ENCODE peak calls at places on chromosomes 16 and 17, in seven cellular contexts. One of them, this sample, is unnamed.

GRCh38 chr17:51848451-51848850 is 310.1 kb downstream of the CA10 start:
- DNase-seq in IMR-90: no peak
- DNase-seq in A549: no peak
- DNase-seq in lower leg skin: no peak
- DNase-seq in BE2C: no peak
- DNase-seq in cardiac muscle cell: no peak
- DNase-seq in fibroblast of pulmonary artery: no peak
- DNase-seq in this sample: no peak

GRCh38 chr17:60067871-60068270 is 10.8 kb downstream of the HEATR6 start:
- DNase-seq in fibroblast of pulmonary artery: no peak
- DNase-seq in A549: no peak
- DNase-seq in IMR-90: no peak
- DNase-seq in cardiac muscle cell: no peak
- DNase-seq in lower leg skin: no peak
- DNase-seq in BE2C: no peak
- DNase-seq in this sample: no peak

GRCh38 chr17:50837286-50837979 is 2.0 kb downstream of the WFIKKN2 start:
- DNase-seq in cardiac muscle cell: no peak
- DNase-seq in BE2C: no peak
- DNase-seq in IMR-90: no peak
- DNase-seq in lower leg skin: peak; percentile 76
- DNase-seq in fibroblast of pulmonary artery: no peak
- DNase-seq in A549: no peak
- DNase-seq in this sample: no peak

GRCh38 chr17:36503456-36504155 is 17.1 kb downstream of the ZNHIT3 start:
- DNase-seq in lower leg skin: peak; percentile 46
- DNase-seq in BE2C: no peak
- DNase-seq in fibroblast of pulmonary artery: no peak
- DNase-seq in IMR-90: no peak
- DNase-seq in A549: no peak
- DNase-seq in cardiac muscle cell: peak; percentile 52
- DNase-seq in this sample: no peak

GRCh38 chr17:896439-896838 is 83.1 kb downstream of the NXN start:
- DNase-seq in fibroblast of pulmonary artery: no peak
- DNase-seq in cardiac muscle cell: no peak
- DNase-seq in IMR-90: peak; percentile 66
- DNase-seq in A549: no peak
- DNase-seq in lower leg skin: no peak
- DNase-seq in BE2C: no peak
- DNase-seq in this sample: no peak

GRCh38 chr16:51636913-51637743 is 486.1 kb upstream of the SALL1 start:
- DNase-seq in cardiac muscle cell: no peak
- DNase-seq in lower leg skin: no peak
- DNase-seq in IMR-90: no peak
- DNase-seq in BE2C: no peak
- DNase-seq in fibroblast of pulmonary artery: no peak
- DNase-seq in A549: no peak
- DNase-seq in this sample: peak; percentile 60

GRCh38 chr16:22304411-22304810 is 7.2 kb downstream of the POLR3E start:
- DNase-seq in BE2C: no peak
- DNase-seq in IMR-90: no peak
- DNase-seq in fibroblast of pulmonary artery: no peak
- DNase-seq in lower leg skin: no peak
- DNase-seq in A549: no peak
- DNase-seq in cardiac muscle cell: no peak
- DNase-seq in this sample: no peak

GRCh38 chr16:85278851-85279250 is 166.6 kb upstream of the CIBAR2 start:
- DNase-seq in cardiac muscle cell: no peak
- DNase-seq in fibroblast of pulmonary artery: no peak
- DNase-seq in IMR-90: no peak
- DNase-seq in lower leg skin: no peak
- DNase-seq in A549: no peak
- DNase-seq in BE2C: no peak
- DNase-seq in this sample: no peak

GRCh38 chr17:79953335-79953734 is 82.3 kb downstream of the TBC1D16 start:
- DNase-seq in fibroblast of pulmonary artery: no peak
- DNase-seq in IMR-90: no peak
- DNase-seq in cardiac muscle cell: no peak
- DNase-seq in A549: no peak
- DNase-seq in lower leg skin: no peak
- DNase-seq in BE2C: no peak
- DNase-seq in this sample: no peak

GRCh38 chr17:17841620-17842025 is 4.8 kb upstream of the SREBF1 start:
- DNase-seq in BE2C: no peak
- DNase-seq in IMR-90: no peak
- DNase-seq in A549: no peak
- DNase-seq in fibroblast of pulmonary artery: no peak
- DNase-seq in cardiac muscle cell: peak; percentile 70
- DNase-seq in lower leg skin: no peak
- DNase-seq in this sample: no peak

GRCh38 chr16:5509794-5510193 is 412.2 kb upstream of the EEF2KMT start:
- DNase-seq in cardiac muscle cell: no peak
- DNase-seq in BE2C: peak; percentile 41
- DNase-seq in A549: no peak
- DNase-seq in fibroblast of pulmonary artery: no peak
- DNase-seq in lower leg skin: no peak
- DNase-seq in IMR-90: no peak
- DNase-seq in this sample: no peak

GRCh38 chr17:20151174-20151573 is 142.0 kb downstream of the SPECC1 start:
- DNase-seq in IMR-90: no peak
- DNase-seq in fibroblast of pulmonary artery: no peak
- DNase-seq in cardiac muscle cell: no peak
- DNase-seq in BE2C: no peak
- DNase-seq in lower leg skin: no peak
- DNase-seq in A549: no peak
- DNase-seq in this sample: no peak

GRCh38 chr16:71479420-71479819 is 9.7 kb downstream of the ZNF19 start:
- DNase-seq in cardiac muscle cell: peak; percentile 32
- DNase-seq in A549: no peak
- DNase-seq in lower leg skin: no peak
- DNase-seq in BE2C: peak; percentile 33
- DNase-seq in IMR-90: peak; percentile 34
- DNase-seq in fibroblast of pulmonary artery: peak; percentile 53
- DNase-seq in this sample: no peak

GRCh38 chr16:27625050-27625697 is 75.2 kb downstream of the KATNIP start:
- DNase-seq in BE2C: peak; percentile 21
- DNase-seq in lower leg skin: no peak
- DNase-seq in IMR-90: peak; percentile 26
- DNase-seq in cardiac muscle cell: no peak
- DNase-seq in A549: no peak
- DNase-seq in fibroblast of pulmonary artery: peak; percentile 87
- DNase-seq in this sample: peak; percentile 81

GRCh38 chr17:9475259-9475658 is 100.4 kb downstream of the STX8 start:
- DNase-seq in BE2C: no peak
- DNase-seq in lower leg skin: no peak
- DNase-seq in IMR-90: no peak
- DNase-seq in fibroblast of pulmonary artery: peak; percentile 24
- DNase-seq in A549: no peak
- DNase-seq in cardiac muscle cell: no peak
- DNase-seq in this sample: no peak
- H3K4me3 ChIP-seq in BE2C: no peak overlapping the region
- H3K4me3 ChIP-seq in lower leg skin: no peak overlapping the region
- H3K4me3 ChIP-seq in IMR-90: no peak overlapping the region
- H3K4me3 ChIP-seq in fibroblast of pulmonary artery: no peak overlapping the region
- H3K4me3 ChIP-seq in A549: no peak overlapping the region
- H3K4me3 ChIP-seq in cardiac muscle cell: no peak overlapping the region
- H3K4me3 ChIP-seq in this sample: no peak overlapping the region

GRCh38 chr17:62713096-62713870 is 85.8 kb downstream of the MRC2 start:
- DNase-seq in A549: no peak
- DNase-seq in fibroblast of pulmonary artery: no peak
- DNase-seq in cardiac muscle cell: no peak
- DNase-seq in IMR-90: no peak
- DNase-seq in lower leg skin: peak; percentile 71
- DNase-seq in BE2C: no peak
- DNase-seq in this sample: no peak

GRCh38 chr17:62716834-62717588 is 89.5 kb downstream of the MRC2 start:
- DNase-seq in IMR-90: no peak
- DNase-seq in lower leg skin: peak; percentile 82
- DNase-seq in A549: no peak
- DNase-seq in BE2C: no peak
- DNase-seq in fibroblast of pulmonary artery: no peak
- DNase-seq in cardiac muscle cell: no peak
- DNase-seq in this sample: no peak

GRCh38 chr17:62715882-62716390 is 88.5 kb downstream of the MRC2 start:
- DNase-seq in fibroblast of pulmonary artery: no peak
- DNase-seq in A549: no peak
- DNase-seq in cardiac muscle cell: no peak
- DNase-seq in BE2C: no peak
- DNase-seq in IMR-90: no peak
- DNase-seq in lower leg skin: peak; percentile 74
- DNase-seq in this sample: no peak

GRCh38 chr17:62712011-62712615 is 84.6 kb downstream of the MRC2 start:
- DNase-seq in cardiac muscle cell: no peak
- DNase-seq in BE2C: no peak
- DNase-seq in lower leg skin: peak; percentile 56
- DNase-seq in fibroblast of pulmonary artery: no peak
- DNase-seq in A549: no peak
- DNase-seq in IMR-90: no peak
- DNase-seq in this sample: no peak

GRCh38 chr17:62714016-62714777 is 86.7 kb downstream of the MRC2 start:
- DNase-seq in cardiac muscle cell: no peak
- DNase-seq in BE2C: no peak
- DNase-seq in A549: no peak
- DNase-seq in fibroblast of pulmonary artery: no peak
- DNase-seq in lower leg skin: peak; percentile 69
- DNase-seq in IMR-90: peak; percentile 79
- DNase-seq in this sample: peak; percentile 57
- TF ChIP-seq CTCF in cardiac muscle cell: no peak
- TF ChIP-seq CTCF in BE2C: no peak
- TF ChIP-seq CTCF in A549: no peak
- TF ChIP-seq CTCF in fibroblast of pulmonary artery: no peak
- TF ChIP-seq CTCF in lower leg skin: no peak
- TF ChIP-seq CTCF in IMR-90: no peak
- TF ChIP-seq CTCF in this sample: no peak

GRCh38 chr17:7240375-7240774 is 1.1 kb upstream of the PHF23 start:
- DNase-seq in IMR-90: no peak
- DNase-seq in fibroblast of pulmonary artery: no peak
- DNase-seq in BE2C: no peak
- DNase-seq in cardiac muscle cell: no peak
- DNase-seq in lower leg skin: no peak
- DNase-seq in A549: no peak
- DNase-seq in this sample: no peak
- H3K4me3 ChIP-seq in IMR-90: no peak overlapping the region
- H3K4me3 ChIP-seq in fibroblast of pulmonary artery: peak overlapping the region; percentile 81
- H3K4me3 ChIP-seq in BE2C: peak overlapping the region; percentile 82
- H3K4me3 ChIP-seq in cardiac muscle cell: peak overlapping the region; percentile 19
- H3K4me3 ChIP-seq in lower leg skin: no peak overlapping the region
- H3K4me3 ChIP-seq in A549: peak overlapping the region; percentile 20
- H3K4me3 ChIP-seq in this sample: peak overlapping the region; percentile 100

GRCh38 chr17:74759941-74760340 is 11.5 kb downstream of the NHERF1 start:
- DNase-seq in IMR-90: no peak
- DNase-seq in cardiac muscle cell: no peak
- DNase-seq in lower leg skin: no peak
- DNase-seq in BE2C: no peak
- DNase-seq in fibroblast of pulmonary artery: no peak
- DNase-seq in A549: no peak
- DNase-seq in this sample: no peak

GRCh38 chr17:74761931-74762330 is 13.5 kb downstream of the NHERF1 start:
- DNase-seq in IMR-90: no peak
- DNase-seq in cardiac muscle cell: no peak
- DNase-seq in fibroblast of pulmonary artery: no peak
- DNase-seq in A549: no peak
- DNase-seq in lower leg skin: no peak
- DNase-seq in BE2C: no peak
- DNase-seq in this sample: no peak

GRCh38 chr17:74760404-74761105 is 12.1 kb downstream of the NHERF1 start:
- DNase-seq in cardiac muscle cell: peak; percentile 50
- DNase-seq in fibroblast of pulmonary artery: no peak
- DNase-seq in BE2C: peak; percentile 66
- DNase-seq in IMR-90: no peak
- DNase-seq in lower leg skin: no peak
- DNase-seq in A549: no peak
- DNase-seq in this sample: no peak

GRCh38 chr17:74759243-74759801 is 10.9 kb downstream of the NHERF1 start:
- DNase-seq in lower leg skin: no peak
- DNase-seq in A549: no peak
- DNase-seq in BE2C: no peak
- DNase-seq in cardiac muscle cell: no peak
- DNase-seq in fibroblast of pulmonary artery: no peak
- DNase-seq in IMR-90: no peak
- DNase-seq in this sample: no peak

DNA sequence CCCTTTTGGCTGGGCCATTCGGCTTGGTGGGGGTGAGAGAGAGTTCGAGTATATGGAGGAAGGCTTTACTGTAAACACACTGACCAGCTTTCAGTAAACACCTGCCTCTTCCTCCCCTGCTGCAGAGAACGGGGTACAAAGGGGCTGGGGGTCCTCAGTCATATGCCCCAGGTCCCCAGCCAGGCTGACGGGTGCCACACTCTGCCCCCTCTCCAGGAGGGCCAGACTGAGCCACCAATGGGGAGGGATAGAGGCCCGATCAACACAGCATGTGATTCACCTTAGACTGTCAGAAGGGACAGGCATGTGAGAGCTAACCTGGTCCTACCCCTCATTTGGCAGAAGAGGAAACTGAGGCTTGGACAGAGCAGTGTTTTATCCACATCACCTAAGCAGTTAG is 13.0 kb downstream of the NHERF1 start:
- DNase-seq in A549: no peak
- DNase-seq in BE2C: no peak
- DNase-seq in cardiac muscle cell: no peak
- DNase-seq in fibroblast of pulmonary artery: no peak
- DNase-seq in lower leg skin: no peak
- DNase-seq in IMR-90: no peak
- DNase-seq in this sample: no peak
- TF ChIP-seq CTCF in A549: no peak
- TF ChIP-seq CTCF in BE2C: no peak
- TF ChIP-seq CTCF in cardiac muscle cell: no peak
- TF ChIP-seq CTCF in fibroblast of pulmonary artery: no peak
- TF ChIP-seq CTCF in lower leg skin: no peak
- TF ChIP-seq CTCF in IMR-90: no peak
- TF ChIP-seq CTCF in this sample: no peak